ENCODE peak calls at places on chromosomes 6 and 20, in five cellular contexts. R is H1, S is HCT116, Q is SK-N-SH, V is HepG2. H is an unnamed sample.

GRCh38 chr6:159036673-159037072 is 8.1 kb downstream of the TAGAP start:
- DNase-seq in R (no peak), S (no peak), Q (no peak), V (no peak), H (no peak)

GRCh38 chr6:39347906-39348585 is 25.5 kb upstream of the KCNK16 start:
- DNase-seq in R (no peak), S (peak), Q (peak), V (peak), H (peak)

GRCh38 chr6:43009124-43009523 is 4.6 kb downstream of the MEA1 start:
- DNase-seq in R (no peak), S (no peak), Q (peak), V (peak), H (peak)

GRCh38 chr6:47654255-47654654 is 44.1 kb upstream of the ADGRF4 start:
- DNase-seq in R (no peak), S (no peak), Q (no peak), V (no peak), H (no peak)

GRCh38 chr6:168599118-168599494 is 158.1 kb downstream of the SMOC2 start:
- DNase-seq in R (no peak), S (no peak), Q (no peak), V (no peak), H (no peak)

GRCh38 chr6:158969148-158969547 is 30.9 kb downstream of the RSPH3 start:
- DNase-seq in R (no peak), S (no peak), Q (no peak), V (no peak), H (no peak)

GRCh38 chr20:61951695-61952533 is 113.8 kb downstream of the TAF4 start:
- DNase-seq in R (peak), S (no peak), Q (no peak), V (no peak), H (peak)

GRCh38 chr6:51462896-51463679 is 624.3 kb downstream of the PKHD1 start:
- DNase-seq in R (no peak), S (no peak), Q (no peak), V (no peak), H (no peak)

GRCh38 chr6:112298021-112298745 is 43.8 kb upstream of the LAMA4 start:
- DNase-seq in R (no peak), S (no peak), Q (no peak), V (no peak), H (no peak)

GRCh38 chr6:45801471-45802289 is 214.0 kb downstream of the CLIC5 start:
- DNase-seq in R (no peak), S (no peak), Q (no peak), V (no peak), H (no peak)

GRCh38 chr6:157759028-157759427 is 64.0 kb upstream of the SNX9 start:
- DNase-seq in R (no peak), S (no peak), Q (no peak), V (no peak), H (no peak)

GRCh38 chr20:57080796-57081195 is 185.6 kb downstream of the BMP7 start:
- DNase-seq in R (no peak), S (no peak), Q (no peak), V (no peak), H (no peak)

GRCh38 chr6:68740828-68741500 is 105.9 kb downstream of the ADGRB3 start:
- DNase-seq in R (no peak), S (no peak), Q (no peak), V (no peak), H (no peak)

GRCh38 chr20:13819885-13820645 is 35.2 kb downstream of the NDUFAF5 start:
- DNase-seq in R (no peak), S (peak), Q (peak), V (peak), H (peak)

GRCh38 chr20:47095690-47096089 is 201.0 kb downstream of the EYA2 start:
- DNase-seq in R (no peak), S (no peak), Q (no peak), V (no peak), H (no peak)

GRCh38 chr6:7461416-7461815 is 71.8 kb downstream of the RIOK1 start:
- DNase-seq in R (no peak), S (no peak), Q (no peak), V (no peak), H (no peak)

GRCh38 chr6:42314571-42314950 is 96.9 kb upstream of the MRPS10 start:
- DNase-seq in R (no peak), S (no peak), Q (no peak), V (no peak), H (no peak)

GRCh38 chr6:71258078-71258866 is 30.3 kb upstream of the OGFRL1 start:
- DNase-seq in R (no peak), S (no peak), Q (no peak), V (no peak), H (no peak)

GRCh38 chr6:3506195-3506594 is 49.3 kb upstream of the SLC22A23 start:
- DNase-seq in R (no peak), S (no peak), Q (no peak), V (peak), H (no peak)

GRCh38 chr20:11173936-11174335 is 500.1 kb upstream of the JAG1 start:
- DNase-seq in R (no peak), S (no peak), Q (no peak), V (no peak), H (no peak)

GRCh38 chr6:168905451-168906090 is 348.1 kb downstream of the THBS2 start:
- DNase-seq in R (no peak), S (no peak), Q (no peak), V (no peak), H (no peak)

GRCh38 chr6:133341607-133342158 is 100.5 kb downstream of the EYA4 start:
- DNase-seq in R (no peak), S (no peak), Q (peak), V (peak), H (no peak)

GRCh38 chr20:37521091-37521771 is at the start of gene NNAT:
- DNase-seq in R (no peak), S (no peak), Q (peak), V (no peak), H (no peak)

GRCh38 chr6:90103056-90103793 is 193.4 kb downstream of the BACH2 start:
- DNase-seq in R (no peak), S (no peak), Q (no peak), V (peak), H (no peak)

GRCh38 chr6:113011803-113012202 is 664.7 kb downstream of the RFPL4B start:
- DNase-seq in R (no peak), S (no peak), Q (no peak), V (no peak), H (no peak)

GRCh38 chr6:52576392-52577021 is 353 bp downstream of the TRAM2 start:
- DNase-seq in R (no peak), S (peak), Q (peak), V (peak), H (peak)

GRCh38 chr6:90156861-90157260 is 139.8 kb downstream of the BACH2 start:
- DNase-seq in R (no peak), S (no peak), Q (no peak), V (no peak), H (no peak)

GRCh38 chr20:57508831-57509230 is 16.1 kb downstream of the CTCFL start:
- DNase-seq in R (no peak), S (no peak), Q (no peak), V (no peak), H (no peak)

GRCh38 chr6:56842602-56843475 is 112.1 kb upstream of the BEND6 start:
- DNase-seq in R (no peak), S (no peak), Q (peak), V (no peak), H (peak)

GRCh38 chr6:163771180-163771579 is 356.7 kb downstream of the QKI start:
- DNase-seq in R (no peak), S (no peak), Q (no peak), V (no peak), H (no peak)

GRCh38 chr6:152471459-152472070 is 165.6 kb downstream of the SYNE1 start:
- DNase-seq in R (no peak), S (no peak), Q (no peak), V (no peak), H (no peak)

GRCh38 chr6:92810913-92811312 is 608.4 kb downstream of the EPHA7 start:
- DNase-seq in R (peak), S (peak), Q (peak), V (peak), H (peak)

GRCh38 chr6:29976588-29977424 is 34.5 kb downstream of the HLA-A start:
- DNase-seq in R (no peak), S (peak), Q (peak), V (peak), H (peak)

GRCh38 chr6:31963921-31964320 is 4.9 kb downstream of the SKIC2 start:
- DNase-seq in R (no peak), S (no peak), Q (no peak), V (no peak), H (no peak)
- TF ChIP-seq JUND in R (no peak), S (no peak), Q (no peak), V (no peak), H (no peak)

GRCh38 chr20:38776363-38776762 is 28.1 kb downstream of the ACTR5 start:
- DNase-seq in R (no peak), S (no peak), Q (no peak), V (no peak), H (no peak)
- TF ChIP-seq JUND in R (no peak), S (no peak), Q (no peak), V (no peak), H (no peak)

GRCh38 chr20:43409041-43409913 is 48.4 kb upstream of the SRSF6 start:
- DNase-seq in R (peak), S (peak), Q (peak), V (peak), H (peak)
- TF ChIP-seq JUND in R (no peak), S (no peak), Q (no peak), V (no peak), H (no peak)

DNA sequence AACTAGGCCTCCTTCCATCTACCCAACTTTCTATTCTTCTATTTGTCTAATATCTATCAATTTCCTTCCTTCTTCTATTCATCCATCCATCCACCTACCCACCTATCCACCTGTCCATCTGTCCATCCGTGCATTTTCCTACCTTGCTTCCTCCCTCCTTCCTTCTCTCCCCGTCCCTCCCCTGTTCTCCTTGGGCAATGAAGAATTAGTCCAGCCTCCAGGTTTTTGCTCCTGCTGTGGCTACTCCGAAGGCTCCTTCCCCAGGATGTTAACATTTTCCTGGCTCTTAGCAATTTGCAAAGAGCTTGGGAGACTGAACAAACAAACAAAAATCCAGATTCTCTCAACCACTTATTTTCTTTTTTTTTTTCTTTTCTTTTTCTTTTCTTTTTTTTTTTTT is 81.6 kb downstream of the KCNB1 start:
- DNase-seq in R (no peak), S (no peak), Q (no peak), V (no peak), H (no peak)
- TF ChIP-seq JUND in R (no peak), S (no peak), Q (no peak), V (no peak), H (no peak)

GRCh38 chr20:50526403-50526989 is 16.3 kb downstream of the PTPN1 start:
- DNase-seq in R (no peak), S (no peak), Q (no peak), V (no peak), H (no peak)

GRCh38 chr20:50528129-50528528 is 17.9 kb downstream of the PTPN1 start:
- DNase-seq in R (no peak), S (no peak), Q (no peak), V (no peak), H (no peak)

GRCh38 chr20:50523552-50524167 is 13.5 kb downstream of the PTPN1 start:
- DNase-seq in R (no peak), S (no peak), Q (no peak), V (no peak), H (no peak)

GRCh38 chr20:50528804-50529351 is 18.7 kb downstream of the PTPN1 start:
- DNase-seq in R (no peak), S (no peak), Q (no peak), V (no peak), H (no peak)

DNA sequence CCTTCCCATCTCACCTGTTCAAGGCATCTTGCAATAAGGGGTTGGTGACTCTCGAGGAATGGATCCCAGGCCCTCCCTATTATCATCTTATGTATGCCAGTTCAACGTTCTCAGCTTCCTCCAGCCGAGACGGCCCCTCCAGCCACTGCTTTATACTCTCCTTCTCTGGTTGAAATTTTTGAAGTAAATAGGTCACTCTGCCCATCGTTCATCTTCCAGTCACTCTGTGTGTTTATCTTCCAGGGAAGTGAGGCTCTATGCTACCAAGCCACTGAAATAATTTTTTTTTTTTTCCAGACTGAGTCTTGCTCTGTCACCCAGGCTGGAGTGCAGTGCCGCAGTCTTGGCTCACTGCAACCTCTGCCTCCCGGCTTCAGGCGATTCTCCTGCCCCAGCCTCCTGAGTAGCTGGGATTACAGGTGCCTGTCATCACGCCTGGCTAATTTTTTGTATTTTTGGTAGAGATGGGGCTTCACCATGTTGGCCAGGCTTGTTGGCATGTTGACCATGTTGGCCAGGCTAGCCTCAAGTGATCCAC is 17.0 kb downstream of the PTPN1 start:
- DNase-seq in R (no peak), S (no peak), Q (no peak), V (no peak), H (no peak)
- TF ChIP-seq JUND in R (no peak), S (no peak), Q (no peak), V (no peak), H (no peak)

DNA sequence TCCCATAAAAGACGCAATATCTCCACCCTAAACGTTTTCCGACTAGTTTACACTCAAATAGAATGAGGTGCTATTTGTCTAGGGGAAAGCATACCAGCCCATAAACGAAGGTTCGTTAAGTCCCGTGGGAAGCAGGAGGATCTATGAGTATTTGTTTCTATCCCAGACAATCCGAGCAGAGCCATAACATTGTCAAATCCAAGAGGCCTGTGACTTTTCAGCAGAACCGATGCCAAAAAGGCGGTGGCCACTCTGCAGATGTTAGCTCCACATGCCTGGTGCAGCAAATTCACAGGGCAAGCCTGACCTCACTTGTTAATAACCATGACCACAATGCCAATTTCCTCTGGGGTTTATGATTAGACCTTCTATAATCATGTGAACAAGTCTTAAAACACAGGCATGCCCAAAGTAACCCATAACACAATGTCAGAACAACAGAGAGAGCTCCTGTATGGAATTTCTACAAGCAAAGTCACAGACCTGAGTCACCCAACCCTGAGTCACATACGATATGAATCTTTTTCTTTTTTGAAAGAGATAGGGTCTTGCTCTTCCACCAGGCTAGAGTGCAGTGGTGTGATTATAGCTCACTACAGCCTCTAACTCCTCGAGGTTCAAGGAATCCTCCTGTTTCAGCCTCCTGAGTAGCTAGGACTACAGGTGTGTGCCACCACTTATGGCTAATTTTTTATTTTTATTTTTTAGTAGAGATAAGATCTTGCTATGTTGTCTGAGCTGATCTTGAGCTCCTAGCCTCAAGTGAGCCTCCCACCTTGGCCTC is 123.3 kb downstream of the KIF13A start:
- DNase-seq in R (no peak), S (peak), Q (no peak), V (peak), H (no peak)
- TF ChIP-seq JUND in R (no peak), S (peak), Q (peak), V (no peak), H (no peak)

GRCh38 chr6:1929931-1930330 is 315.5 kb downstream of the GMDS start:
- DNase-seq in R (no peak), S (no peak), Q (no peak), V (no peak), H (no peak)
- TF ChIP-seq JUND in R (no peak), S (no peak), Q (no peak), V (no peak), H (no peak)

DNA sequence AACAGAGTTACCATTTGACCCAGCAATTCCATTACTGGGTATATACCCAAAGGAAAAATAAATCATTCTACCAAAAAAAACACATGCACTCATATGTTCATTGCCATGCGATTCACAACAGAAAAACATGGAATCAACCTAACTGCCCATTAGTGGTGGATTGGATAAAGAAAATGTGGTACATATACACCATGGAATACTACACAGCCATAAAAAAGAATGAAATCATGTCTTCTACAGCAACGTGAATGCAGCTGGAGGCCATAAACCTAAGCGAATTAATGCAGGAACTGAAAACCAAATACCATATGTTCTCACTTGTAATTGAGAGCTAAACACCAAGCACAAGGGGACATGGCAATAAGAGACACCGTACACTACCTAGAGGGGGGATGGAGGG is 12.5 kb downstream of the RALGAPA2 start:
- DNase-seq in R (no peak), S (no peak), Q (no peak), V (no peak), H (no peak)
- TF ChIP-seq JUND in R (no peak), S (no peak), Q (no peak), V (no peak), H (no peak)

DNA sequence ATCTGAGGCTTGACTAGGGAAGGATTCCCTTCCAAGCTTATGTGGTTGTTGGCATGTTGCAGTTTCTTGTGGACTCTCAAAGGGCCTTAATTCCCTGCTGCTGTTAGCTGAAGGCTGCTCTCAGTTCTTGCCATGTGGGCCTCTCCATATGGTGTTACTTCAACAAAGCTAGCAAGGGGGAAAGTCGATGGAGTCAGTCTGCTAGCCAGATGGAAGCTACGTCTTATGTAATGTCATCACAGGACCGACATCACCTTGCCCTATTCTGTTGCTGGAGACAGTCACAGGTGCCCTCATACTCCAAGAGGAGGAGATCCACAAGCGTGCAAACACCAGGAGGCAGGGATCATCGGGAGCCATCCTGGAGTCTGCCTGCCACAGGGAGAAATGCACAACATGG is 43.2 kb upstream of the ARMC2 start:
- DNase-seq in R (no peak), S (no peak), Q (no peak), V (no peak), H (no peak)
- TF ChIP-seq JUND in R (no peak), S (no peak), Q (no peak), V (no peak), H (no peak)